ENCODE peak calls at places on chromosomes 1 and 21, in nine cellular contexts. One of them, this sample, is unnamed.

GRCh38 chr1:78911956-78912880 is 94.3 kb downstream of the ADGRL4 start:
- DNase-seq in nucleus accumbens: no peak
- DNase-seq in NAMALWA: no peak
- DNase-seq in Calu3: no peak
- DNase-seq in epithelial cell of proximal tubule: no peak
- DNase-seq in MCF 10A: peak; percentile 73
- DNase-seq in tibial artery: no peak
- DNase-seq in GDM1: no peak
- DNase-seq in prostate gland: no peak
- DNase-seq in this sample: no peak

GRCh38 chr1:226945106-226945857 is 5.2 kb downstream of the COQ8A start:
- DNase-seq in nucleus accumbens: no peak
- DNase-seq in NAMALWA: no peak
- DNase-seq in Calu3: peak; percentile 56
- DNase-seq in epithelial cell of proximal tubule: no peak
- DNase-seq in MCF 10A: no peak
- DNase-seq in tibial artery: no peak
- DNase-seq in GDM1: no peak
- DNase-seq in prostate gland: peak; percentile 22
- DNase-seq in this sample: peak; percentile 83

GRCh38 chr21:35324372-35325220 is 275.5 kb upstream of the RUNX1 start:
- DNase-seq in nucleus accumbens: no peak
- DNase-seq in NAMALWA: no peak
- DNase-seq in Calu3: peak; percentile 17
- DNase-seq in epithelial cell of proximal tubule: no peak
- DNase-seq in MCF 10A: no peak
- DNase-seq in tibial artery: peak; percentile 44
- DNase-seq in GDM1: no peak
- DNase-seq in prostate gland: peak; percentile 28
- DNase-seq in this sample: peak; percentile 63

GRCh38 chr1:2867861-2868260 is 66.4 kb upstream of the TTC34 start:
- DNase-seq in nucleus accumbens: no peak
- DNase-seq in NAMALWA: peak; percentile 45
- DNase-seq in Calu3: no peak
- DNase-seq in epithelial cell of proximal tubule: no peak
- DNase-seq in MCF 10A: no peak
- DNase-seq in tibial artery: no peak
- DNase-seq in GDM1: no peak
- DNase-seq in prostate gland: no peak
- DNase-seq in this sample: no peak

GRCh38 chr1:204859885-204860284 is 10.8 kb upstream of the NFASC start:
- DNase-seq in nucleus accumbens: no peak
- DNase-seq in NAMALWA: no peak
- DNase-seq in Calu3: no peak
- DNase-seq in epithelial cell of proximal tubule: no peak
- DNase-seq in MCF 10A: no peak
- DNase-seq in tibial artery: no peak
- DNase-seq in GDM1: no peak
- DNase-seq in prostate gland: no peak
- DNase-seq in this sample: no peak

GRCh38 chr1:201448981-201449380 is 20.0 kb downstream of the PHLDA3 start:
- DNase-seq in nucleus accumbens: peak; percentile 81
- DNase-seq in NAMALWA: no peak
- DNase-seq in Calu3: peak; percentile 43
- DNase-seq in epithelial cell of proximal tubule: no peak
- DNase-seq in MCF 10A: no peak
- DNase-seq in tibial artery: no peak
- DNase-seq in GDM1: no peak
- DNase-seq in prostate gland: no peak
- DNase-seq in this sample: no peak

GRCh38 chr1:2801046-2801445 is 447 bp downstream of the TTC34 start:
- DNase-seq in nucleus accumbens: no peak
- DNase-seq in NAMALWA: no peak
- DNase-seq in Calu3: no peak
- DNase-seq in epithelial cell of proximal tubule: no peak
- DNase-seq in MCF 10A: no peak
- DNase-seq in tibial artery: no peak
- DNase-seq in GDM1: no peak
- DNase-seq in prostate gland: no peak
- DNase-seq in this sample: peak; percentile 3

GRCh38 chr1:43366179-43366578 is 1.6 kb downstream of the ELOVL1 start:
- DNase-seq in nucleus accumbens: no peak
- DNase-seq in NAMALWA: no peak
- DNase-seq in Calu3: peak; percentile 85
- DNase-seq in epithelial cell of proximal tubule: no peak
- DNase-seq in MCF 10A: peak; percentile 49
- DNase-seq in tibial artery: peak; percentile 24
- DNase-seq in GDM1: no peak
- DNase-seq in prostate gland: peak; percentile 85
- DNase-seq in this sample: no peak

GRCh38 chr1:184479435-184480202 is 92.8 kb downstream of the C1orf21 start:
- DNase-seq in nucleus accumbens: no peak
- DNase-seq in NAMALWA: no peak
- DNase-seq in Calu3: no peak
- DNase-seq in epithelial cell of proximal tubule: no peak
- DNase-seq in MCF 10A: no peak
- DNase-seq in tibial artery: no peak
- DNase-seq in GDM1: no peak
- DNase-seq in prostate gland: no peak
- DNase-seq in this sample: no peak

GRCh38 chr1:54481201-54481884 is 66.7 kb upstream of the ACOT11 start:
- DNase-seq in nucleus accumbens: no peak
- DNase-seq in NAMALWA: no peak
- DNase-seq in Calu3: no peak
- DNase-seq in epithelial cell of proximal tubule: no peak
- DNase-seq in MCF 10A: no peak
- DNase-seq in tibial artery: no peak
- DNase-seq in GDM1: no peak
- DNase-seq in prostate gland: no peak
- DNase-seq in this sample: no peak

GRCh38 chr1:167933779-167934178 is 2.7 kb upstream of the DCAF6 start:
- DNase-seq in nucleus accumbens: no peak
- DNase-seq in NAMALWA: no peak
- DNase-seq in Calu3: no peak
- DNase-seq in epithelial cell of proximal tubule: no peak
- DNase-seq in MCF 10A: no peak
- DNase-seq in tibial artery: no peak
- DNase-seq in GDM1: no peak
- DNase-seq in prostate gland: no peak
- DNase-seq in this sample: no peak

GRCh38 chr1:210446479-210446878 is 117.8 kb downstream of the HHAT start:
- DNase-seq in nucleus accumbens: no peak
- DNase-seq in NAMALWA: no peak
- DNase-seq in Calu3: peak; percentile 21
- DNase-seq in epithelial cell of proximal tubule: no peak
- DNase-seq in MCF 10A: peak; percentile 45
- DNase-seq in tibial artery: no peak
- DNase-seq in GDM1: no peak
- DNase-seq in prostate gland: no peak
- DNase-seq in this sample: no peak

GRCh38 chr21:38367646-38368045 is 110.9 kb downstream of the KCNJ15 start:
- DNase-seq in nucleus accumbens: no peak
- DNase-seq in NAMALWA: no peak
- DNase-seq in Calu3: no peak
- DNase-seq in epithelial cell of proximal tubule: no peak
- DNase-seq in MCF 10A: no peak
- DNase-seq in tibial artery: no peak
- DNase-seq in GDM1: no peak
- DNase-seq in prostate gland: no peak
- DNase-seq in this sample: no peak

GRCh38 chr1:179082308-179083030 is 599 bp downstream of the TOR3A start:
- DNase-seq in nucleus accumbens: no peak
- DNase-seq in NAMALWA: peak; percentile 71
- DNase-seq in Calu3: peak; percentile 45
- DNase-seq in epithelial cell of proximal tubule: no peak
- DNase-seq in MCF 10A: peak; percentile 56
- DNase-seq in tibial artery: no peak
- DNase-seq in GDM1: no peak
- DNase-seq in prostate gland: no peak
- DNase-seq in this sample: peak; percentile 42

GRCh38 chr21:42636535-42636914 is 16.9 kb upstream of the PDE9A start:
- DNase-seq in nucleus accumbens: no peak
- DNase-seq in NAMALWA: no peak
- DNase-seq in Calu3: no peak
- DNase-seq in epithelial cell of proximal tubule: peak; percentile 73
- DNase-seq in MCF 10A: peak; percentile 70
- DNase-seq in tibial artery: no peak
- DNase-seq in GDM1: no peak
- DNase-seq in prostate gland: no peak
- DNase-seq in this sample: no peak

GRCh38 chr1:60832372-60832771 is 250.0 kb upstream of the NFIA start:
- DNase-seq in nucleus accumbens: no peak
- DNase-seq in NAMALWA: no peak
- DNase-seq in Calu3: no peak
- DNase-seq in epithelial cell of proximal tubule: no peak
- DNase-seq in MCF 10A: no peak
- DNase-seq in tibial artery: no peak
- DNase-seq in GDM1: no peak
- DNase-seq in prostate gland: no peak
- DNase-seq in this sample: no peak

GRCh38 chr1:115142616-115143015 is 53.3 kb upstream of the TSPAN2 start:
- DNase-seq in nucleus accumbens: no peak
- DNase-seq in NAMALWA: no peak
- DNase-seq in Calu3: no peak
- DNase-seq in epithelial cell of proximal tubule: no peak
- DNase-seq in MCF 10A: no peak
- DNase-seq in tibial artery: no peak
- DNase-seq in GDM1: no peak
- DNase-seq in prostate gland: no peak
- DNase-seq in this sample: no peak

GRCh38 chr1:47432071-47433036 is 5.5 kb upstream of the FOXD2 start:
- DNase-seq in nucleus accumbens: peak; percentile 21
- DNase-seq in NAMALWA: peak; percentile 61
- DNase-seq in Calu3: no peak
- DNase-seq in epithelial cell of proximal tubule: no peak
- DNase-seq in MCF 10A: peak; percentile 89
- DNase-seq in tibial artery: peak; percentile 80
- DNase-seq in GDM1: peak; percentile 64
- DNase-seq in prostate gland: peak; percentile 86
- DNase-seq in this sample: peak; percentile 69

GRCh38 chr1:65109515-65109914 is 38.5 kb upstream of the AK4 start:
- DNase-seq in nucleus accumbens: no peak
- DNase-seq in NAMALWA: no peak
- DNase-seq in Calu3: no peak
- DNase-seq in epithelial cell of proximal tubule: no peak
- DNase-seq in MCF 10A: peak; percentile 11
- DNase-seq in tibial artery: no peak
- DNase-seq in GDM1: no peak
- DNase-seq in prostate gland: no peak
- DNase-seq in this sample: no peak

GRCh38 chr1:147627435-147628110 is 42.8 kb downstream of the ACP6 start:
- DNase-seq in nucleus accumbens: no peak
- DNase-seq in NAMALWA: peak; percentile 74
- DNase-seq in Calu3: peak; percentile 74
- DNase-seq in epithelial cell of proximal tubule: no peak
- DNase-seq in MCF 10A: peak; percentile 65
- DNase-seq in tibial artery: peak; percentile 43
- DNase-seq in GDM1: peak; percentile 33
- DNase-seq in prostate gland: peak; percentile 22
- DNase-seq in this sample: peak; percentile 72

GRCh38 chr21:39136711-39137110 is 46.5 kb downstream of the PSMG1 start:
- DNase-seq in nucleus accumbens: no peak
- DNase-seq in NAMALWA: no peak
- DNase-seq in Calu3: no peak
- DNase-seq in epithelial cell of proximal tubule: no peak
- DNase-seq in MCF 10A: peak; percentile 64
- DNase-seq in tibial artery: no peak
- DNase-seq in GDM1: no peak
- DNase-seq in prostate gland: no peak
- DNase-seq in this sample: no peak

GRCh38 chr1:100348549-100349144 is 3.7 kb upstream of the CDC14A start:
- DNase-seq in nucleus accumbens: no peak
- DNase-seq in NAMALWA: no peak
- DNase-seq in Calu3: no peak
- DNase-seq in epithelial cell of proximal tubule: no peak
- DNase-seq in MCF 10A: no peak
- DNase-seq in tibial artery: no peak
- DNase-seq in GDM1: no peak
- DNase-seq in prostate gland: no peak
- DNase-seq in this sample: no peak

GRCh38 chr1:180157576-180158057 is 2.9 kb downstream of the QSOX1 start:
- DNase-seq in nucleus accumbens: no peak
- DNase-seq in NAMALWA: no peak
- DNase-seq in Calu3: peak; percentile 82
- DNase-seq in epithelial cell of proximal tubule: no peak
- DNase-seq in MCF 10A: no peak
- DNase-seq in tibial artery: no peak
- DNase-seq in GDM1: no peak
- DNase-seq in prostate gland: no peak
- DNase-seq in this sample: no peak

GRCh38 chr1:43981135-43981491 is 2.1 kb downstream of the B4GALT2 start:
- DNase-seq in nucleus accumbens: no peak
- DNase-seq in NAMALWA: no peak
- DNase-seq in Calu3: no peak
- DNase-seq in epithelial cell of proximal tubule: no peak
- DNase-seq in MCF 10A: no peak
- DNase-seq in tibial artery: no peak
- DNase-seq in GDM1: no peak
- DNase-seq in prostate gland: no peak
- DNase-seq in this sample: no peak

GRCh38 chr21:42460391-42461184 is 35.4 kb downstream of the RSPH1 start:
- DNase-seq in nucleus accumbens: no peak
- DNase-seq in NAMALWA: peak; percentile 96
- DNase-seq in Calu3: no peak
- DNase-seq in epithelial cell of proximal tubule: no peak
- DNase-seq in MCF 10A: no peak
- DNase-seq in tibial artery: no peak
- DNase-seq in GDM1: no peak
- DNase-seq in prostate gland: no peak
- DNase-seq in this sample: peak; percentile 47

GRCh38 chr1:51543877-51544276 is 24.8 kb upstream of the EPS15 start:
- DNase-seq in nucleus accumbens: no peak
- DNase-seq in NAMALWA: no peak
- DNase-seq in Calu3: no peak
- DNase-seq in epithelial cell of proximal tubule: no peak
- DNase-seq in MCF 10A: no peak
- DNase-seq in tibial artery: no peak
- DNase-seq in GDM1: no peak
- DNase-seq in prostate gland: no peak
- DNase-seq in this sample: no peak

GRCh38 chr1:187734427-187734826 is 905.7 kb downstream of the PLA2G4A start:
- DNase-seq in nucleus accumbens: no peak
- DNase-seq in NAMALWA: no peak
- DNase-seq in Calu3: no peak
- DNase-seq in epithelial cell of proximal tubule: no peak
- DNase-seq in MCF 10A: no peak
- DNase-seq in tibial artery: no peak
- DNase-seq in GDM1: no peak
- DNase-seq in prostate gland: no peak
- DNase-seq in this sample: peak; percentile 23

GRCh38 chr1:223714849-223715709 is 2.7 kb downstream of the CAPN2 start:
- DNase-seq in nucleus accumbens: no peak
- DNase-seq in NAMALWA: no peak
- DNase-seq in Calu3: peak; percentile 89
- DNase-seq in epithelial cell of proximal tubule: no peak
- DNase-seq in MCF 10A: peak; percentile 100
- DNase-seq in tibial artery: peak; percentile 42
- DNase-seq in GDM1: no peak
- DNase-seq in prostate gland: peak; percentile 50
- DNase-seq in this sample: no peak

GRCh38 chr1:167797005-167797404 is 75.2 kb downstream of the MPZL1 start:
- DNase-seq in nucleus accumbens: no peak
- DNase-seq in NAMALWA: peak; percentile 36
- DNase-seq in Calu3: peak; percentile 48
- DNase-seq in epithelial cell of proximal tubule: peak; percentile 99
- DNase-seq in MCF 10A: peak; percentile 100
- DNase-seq in tibial artery: peak; percentile 90
- DNase-seq in GDM1: peak; percentile 51
- DNase-seq in prostate gland: peak; percentile 80
- DNase-seq in this sample: peak; percentile 75

GRCh38 chr1:219347843-219348475 is 174.3 kb downstream of the LYPLAL1 start:
- DNase-seq in nucleus accumbens: no peak
- DNase-seq in NAMALWA: no peak
- DNase-seq in Calu3: no peak
- DNase-seq in epithelial cell of proximal tubule: no peak
- DNase-seq in MCF 10A: no peak
- DNase-seq in tibial artery: peak; percentile 42
- DNase-seq in GDM1: no peak
- DNase-seq in prostate gland: no peak
- DNase-seq in this sample: peak; percentile 46

GRCh38 chr1:942864-943533 is 16.1 kb downstream of the NOC2L start:
- DNase-seq in nucleus accumbens: no peak
- DNase-seq in NAMALWA: no peak
- DNase-seq in Calu3: no peak
- DNase-seq in epithelial cell of proximal tubule: no peak
- DNase-seq in MCF 10A: no peak
- DNase-seq in tibial artery: no peak
- DNase-seq in GDM1: no peak
- DNase-seq in prostate gland: no peak
- DNase-seq in this sample: no peak